ENCODE peak calls at places on chromosomes 16 and 17, in nine cellular contexts. S is H7; D is non-pigmented ciliary epithelial cell; C is left colon; Y is adipocyte; F is M059J; Q is activated CD4-positive, alpha-beta T cell treated with anti-CD3 and anti-CD28 coated beads, Interleukin-2, amount 50 U/mL, for 1 hour; O is NCI-H1092 treated with DMSO at 0.1 percent for 48 hours; P is caudate nucleus. E is an unnamed sample.

GRCh38 chr16:57801856-57802634 is at the start of gene KIFC3:
- DNase-seq in C (peak), F (peak), S (peak), D (no peak), P (no peak), Q (peak), Y (peak), O (peak), E (no peak)

GRCh38 chr17:48961516-48962233 is 6.7 kb downstream of the GIP start:
- DNase-seq in C (no peak), Q (no peak), P (no peak), F (peak), Y (peak), O (no peak), S (peak), D (no peak), E (no peak)

GRCh38 chr17:58317421-58318064 is 11.1 kb downstream of the TSPOAP1 start:
- DNase-seq in Y (peak), D (no peak), P (no peak), S (peak), Q (peak), O (peak), C (peak), F (peak), E (peak)

GRCh38 chr17:75033346-75034235 is 13.2 kb downstream of the ATP5PD start:
- DNase-seq in P (peak), F (peak), C (peak), S (peak), O (peak), D (peak), Y (peak), Q (peak), E (peak)

GRCh38 chr17:31538080-31538762 is 146.7 kb downstream of the RAB11FIP4 start:
- DNase-seq in C (no peak), D (no peak), S (no peak), Q (no peak), Y (no peak), O (no peak), F (peak), P (no peak), E (no peak)

GRCh38 chr17:81550830-81551457 is 1.2 kb downstream of the FAAP100 start:
- DNase-seq in F (no peak), Y (no peak), Q (no peak), P (no peak), D (no peak), C (no peak), O (no peak), S (peak), E (no peak)

GRCh38 chr16:30934827-30935557 is 11.6 kb downstream of the FBXL19 start:
- DNase-seq in D (no peak), O (peak), S (peak), Y (peak), C (no peak), P (no peak), F (peak), Q (no peak), E (peak)

GRCh38 chr17:27446569-27447301 is 9.5 kb upstream of the KSR1 start:
- DNase-seq in S (no peak), C (no peak), F (peak), P (no peak), Y (peak), O (no peak), D (peak), Q (no peak), E (no peak)

GRCh38 chr16:73071131-73071940 is 23.4 kb upstream of the ZFHX3 start:
- DNase-seq in F (peak), C (peak), O (no peak), S (peak), P (peak), Q (no peak), Y (no peak), D (no peak), E (peak)

GRCh38 chr17:64133546-64134215 is 3.7 kb upstream of the ERN1 start:
- DNase-seq in F (peak), C (no peak), Y (peak), O (peak), D (no peak), Q (no peak), S (peak), P (no peak), E (no peak)

GRCh38 chr17:4498461-4499397 is at the start of gene SPNS2:
- DNase-seq in Y (peak), D (no peak), F (peak), S (peak), P (peak), O (peak), Q (peak), C (peak), E (peak)

GRCh38 chr16:66474750-66475199 is 47.7 kb downstream of the BEAN1 start:
- DNase-seq in S (peak), Q (peak), F (peak), C (no peak), Y (no peak), D (no peak), O (peak), P (no peak), E (no peak)

GRCh38 chr16:78045865-78046581 is 23.7 kb downstream of the CLEC3A start:
- DNase-seq in Q (peak), F (peak), O (no peak), P (peak), C (peak), S (peak), D (peak), Y (peak), E (peak)

GRCh38 chr16:85579883-85580607 is 33.1 kb upstream of the GSE1 start:
- DNase-seq in F (no peak), O (no peak), D (no peak), Y (peak), Q (no peak), C (no peak), P (no peak), S (no peak), E (no peak)

GRCh38 chr17:4105232-4105631 is 37.6 kb downstream of the ZZEF1 start:
- DNase-seq in C (no peak), P (no peak), Q (no peak), O (no peak), F (no peak), S (no peak), Y (no peak), D (no peak), E (no peak)

GRCh38 chr17:71500761-71501555 is 619.9 kb upstream of the SOX9 start:
- DNase-seq in Y (peak), O (no peak), D (no peak), C (no peak), P (no peak), Q (no peak), S (no peak), F (peak), E (no peak)

GRCh38 chr17:31561469-31562412 is 170.3 kb downstream of the RAB11FIP4 start:
- DNase-seq in O (no peak), P (no peak), Q (no peak), Y (peak), F (peak), S (peak), C (no peak), D (no peak), E (no peak)

GRCh38 chr17:66548659-66549311 is 246.4 kb downstream of the PRKCA start:
- DNase-seq in F (peak), Y (no peak), S (no peak), Q (no peak), D (no peak), P (no peak), C (no peak), O (no peak), E (no peak)

GRCh38 chr16:2853531-2854073 is 4.4 kb downstream of the PRSS22 start:
- DNase-seq in D (no peak), O (no peak), C (no peak), S (peak), Q (no peak), P (no peak), F (no peak), Y (no peak), E (no peak)

GRCh38 chr17:42797067-42798007 is 1.2 kb downstream of the COA3 start:
- DNase-seq in F (no peak), Q (no peak), O (no peak), C (peak), D (no peak), Y (no peak), P (no peak), S (no peak), E (no peak)

GRCh38 chr17:7557147-7557764 is 1.3 kb upstream of the TNFSF13 start:
- DNase-seq in F (no peak), P (peak), O (no peak), Y (no peak), D (no peak), C (peak), S (peak), Q (no peak), E (no peak)

GRCh38 chr17:32518856-32519768 is 32.3 kb downstream of the CDK5R1 start:
- DNase-seq in C (peak), Q (peak), Y (peak), S (peak), F (peak), O (peak), P (peak), D (no peak), E (peak)

GRCh38 chr16:72001180-72001890 is 1.1 kb upstream of the PKD1L3 start:
- DNase-seq in Y (no peak), P (no peak), S (no peak), F (no peak), D (no peak), Q (no peak), C (no peak), O (no peak), E (no peak)

GRCh38 chr16:21156767-21157467 is 1.6 kb upstream of the LDAF1 start:
- DNase-seq in Q (no peak), S (peak), O (peak), C (peak), D (peak), Y (peak), P (peak), F (peak), E (peak)

GRCh38 chr16:561413-561794 is 1.2 kb downstream of the PRR35 start:
- DNase-seq in C (no peak), Y (no peak), F (no peak), S (no peak), P (no peak), O (no peak), Q (no peak), D (no peak), E (no peak)

GRCh38 chr16:52621651-52622050 is 74.7 kb upstream of the TOX3 start:
- DNase-seq in C (no peak), Q (no peak), Y (no peak), O (no peak), S (no peak), F (no peak), D (no peak), P (no peak), E (no peak)

GRCh38 chr17:75250009-75250471 is 11.4 kb downstream of the GGA3 start:
- DNase-seq in O (no peak), Q (peak), P (peak), C (no peak), F (no peak), S (no peak), D (no peak), Y (peak), E (no peak)

GRCh38 chr16:84013787-84014569 is 28.6 kb downstream of the SLC38A8 start:
- DNase-seq in O (no peak), P (peak), F (peak), D (no peak), C (peak), Q (peak), S (peak), Y (peak), E (peak)

GRCh38 chr17:37083461-37083860 is 134.7 kb downstream of the AATF start:
- DNase-seq in Y (no peak), D (no peak), F (no peak), Q (no peak), P (no peak), S (no peak), C (no peak), O (no peak), E (no peak)

GRCh38 chr16:51651061-51651466 is 500.0 kb upstream of the SALL1 start:
- DNase-seq in D (no peak), F (no peak), S (peak), O (peak), C (no peak), P (peak), Y (no peak), Q (no peak), E (no peak)

GRCh38 chr17:77882481-77883212 is 75.9 kb upstream of the TNRC6C start:
- DNase-seq in Y (peak), F (peak), Q (peak), D (no peak), O (no peak), C (peak), P (no peak), S (peak), E (no peak)

GRCh38 chr16:71555230-71555891 is 21.5 kb downstream of the TAT start:
- DNase-seq in S (no peak), F (no peak), C (no peak), D (no peak), O (no peak), Q (no peak), Y (peak), P (no peak), E (no peak)

GRCh38 chr16:830107-830870 is 29.8 kb upstream of the GNG13 start:
- DNase-seq in Q (no peak), C (no peak), S (no peak), O (no peak), Y (no peak), F (no peak), P (no peak), D (no peak), E (no peak)

GRCh38 chr17:47775181-47775580 is 42.1 kb downstream of the TBX21 start:
- DNase-seq in C (no peak), Y (no peak), O (no peak), S (no peak), F (no peak), Q (no peak), D (no peak), P (no peak), E (no peak)

GRCh38 chr16:1964046-1964505 is 550 bp downstream of the RPS2 start:
- DNase-seq in S (no peak), O (peak), Q (peak), C (peak), Y (peak), F (peak), D (no peak), P (no peak), E (no peak)

GRCh38 chr17:80023261-80024205 is 12.1 kb downstream of the TBC1D16 start:
- DNase-seq in F (no peak), O (peak), S (peak), C (peak), Y (no peak), Q (no peak), D (no peak), P (no peak), E (no peak)